ENCODE peak calls at places on chromosomes 12 and 14, in nine cellular contexts. A, S, L, U, B, V, F, Y and T are unnamed samples.

GRCh38 chr14:68691031-68691864 is 101.6 kb downstream of the ZFP36L1 start:
- DNase-seq in Y (no peak), U (peak; percentile 62), A (no peak), V (no peak), F (no peak), B (no peak), S (no peak), L (no peak), T (no peak)

GRCh38 chr12:53504004-53504920 is 3.0 kb downstream of the NPFF start:
- DNase-seq in B (no peak), V (no peak), S (no peak), A (no peak), F (no peak), L (no peak), Y (no peak), U (no peak), T (no peak)

GRCh38 chr12:50918584-50919316 is 33.6 kb upstream of the HIGD1C start:
- DNase-seq in Y (no peak), S (no peak), A (no peak), B (no peak), U (no peak), F (no peak), L (no peak), V (no peak), T (peak; percentile 90)

GRCh38 chr12:65648461-65648860 is 175.8 kb upstream of the HMGA2 start:
- DNase-seq in Y (no peak), A (no peak), F (no peak), U (no peak), S (no peak), B (no peak), V (no peak), L (no peak), T (no peak)

GRCh38 chr12:122004633-122005071 is 17.0 kb upstream of the BCL7A start:
- DNase-seq in Y (no peak), B (no peak), U (no peak), A (no peak), S (no peak), L (no peak), F (no peak), V (no peak), T (no peak)

GRCh38 chr14:69441948-69442347 is 42.6 kb upstream of the PLEKHD1 start:
- DNase-seq in F (no peak), L (no peak), Y (no peak), S (no peak), V (peak; percentile 12), A (no peak), B (no peak), U (no peak), T (no peak)

GRCh38 chr14:35287481-35288013 is 4.6 kb upstream of the PSMA6 start:
- DNase-seq in A (no peak), Y (peak; percentile 52), F (peak; percentile 6), L (no peak), S (no peak), B (peak; percentile 47), V (no peak), U (no peak), T (no peak)

GRCh38 chr12:91542048-91542447 is 359.4 kb upstream of the DCN start:
- DNase-seq in Y (no peak), A (no peak), F (no peak), B (no peak), U (no peak), V (no peak), S (no peak), L (no peak), T (no peak)

GRCh38 chr14:69643430-69644200 is 32.2 kb downstream of the SUSD6 start:
- DNase-seq in Y (peak; percentile 98), F (no peak), A (peak; percentile 76), U (no peak), L (no peak), B (peak; percentile 50), S (peak; percentile 98), V (peak; percentile 69), T (peak; percentile 62)

GRCh38 chr14:52006361-52006760 is 17.0 kb downstream of the RTRAF start:
- DNase-seq in U (no peak), S (no peak), L (no peak), A (no peak), Y (no peak), F (no peak), V (no peak), B (no peak), T (no peak)

GRCh38 chr14:74179775-74180354 is 59.4 kb upstream of the VSX2 start:
- DNase-seq in A (no peak), Y (no peak), B (no peak), U (no peak), S (no peak), F (no peak), L (no peak), V (no peak), T (no peak)